ENCODE peak calls at places on chromosome 14, in five cellular contexts. One of them, this sample, is unnamed.

GRCh38 chr14:99004112-99004511 is 267.9 kb downstream of the BCL11B start:
- DNase-seq in coronary artery: no peak
- DNase-seq in HCT116: no peak
- DNase-seq in fibroblast of pulmonary artery: no peak
- DNase-seq in naive thymus-derived CD4-positive, alpha-beta T cell: no peak
- DNase-seq in this sample: no peak

GRCh38 chr14:51093371-51094281 is 1.3 kb downstream of the TRIM9 start:
- DNase-seq in coronary artery: no peak
- DNase-seq in HCT116: no peak
- DNase-seq in fibroblast of pulmonary artery: no peak
- DNase-seq in naive thymus-derived CD4-positive, alpha-beta T cell: peak
- DNase-seq in this sample: peak

GRCh38 chr14:68367444-68368014 is 425.3 kb downstream of the ZFP36L1 start:
- DNase-seq in coronary artery: no peak
- DNase-seq in HCT116: no peak
- DNase-seq in fibroblast of pulmonary artery: no peak
- DNase-seq in naive thymus-derived CD4-positive, alpha-beta T cell: no peak
- DNase-seq in this sample: no peak

GRCh38 chr14:20350860-20351259 is 7.4 kb downstream of the PARP2 start:
- DNase-seq in coronary artery: no peak
- DNase-seq in HCT116: no peak
- DNase-seq in fibroblast of pulmonary artery: peak
- DNase-seq in naive thymus-derived CD4-positive, alpha-beta T cell: no peak
- DNase-seq in this sample: no peak

GRCh38 chr14:31967669-31967975 is 109.5 kb upstream of the ARHGAP5 start:
- DNase-seq in coronary artery: no peak
- DNase-seq in HCT116: no peak
- DNase-seq in fibroblast of pulmonary artery: no peak
- DNase-seq in naive thymus-derived CD4-positive, alpha-beta T cell: no peak
- DNase-seq in this sample: no peak

GRCh38 chr14:95993768-95994592 is 45.2 kb upstream of the C14orf132 start:
- DNase-seq in coronary artery: no peak
- DNase-seq in HCT116: peak
- DNase-seq in fibroblast of pulmonary artery: peak
- DNase-seq in naive thymus-derived CD4-positive, alpha-beta T cell: peak
- DNase-seq in this sample: peak

GRCh38 chr14:104440297-104440956 is 139.1 kb upstream of the C14orf180 start:
- DNase-seq in coronary artery: no peak
- DNase-seq in HCT116: no peak
- DNase-seq in fibroblast of pulmonary artery: no peak
- DNase-seq in naive thymus-derived CD4-positive, alpha-beta T cell: no peak
- DNase-seq in this sample: no peak

GRCh38 chr14:36511981-36512584 is 7.9 kb downstream of the NKX2-1 start:
- DNase-seq in coronary artery: no peak
- DNase-seq in HCT116: no peak
- DNase-seq in fibroblast of pulmonary artery: no peak
- DNase-seq in naive thymus-derived CD4-positive, alpha-beta T cell: no peak
- DNase-seq in this sample: no peak

GRCh38 chr14:64919215-64919614 is 5.0 kb downstream of the CHURC1 start:
- DNase-seq in coronary artery: no peak
- DNase-seq in HCT116: no peak
- DNase-seq in fibroblast of pulmonary artery: no peak
- DNase-seq in naive thymus-derived CD4-positive, alpha-beta T cell: no peak
- DNase-seq in this sample: no peak

GRCh38 chr14:75982724-75983358 is 1.0 kb upstream of the TGFB3 start:
- DNase-seq in coronary artery: peak
- DNase-seq in HCT116: no peak
- DNase-seq in fibroblast of pulmonary artery: peak
- DNase-seq in naive thymus-derived CD4-positive, alpha-beta T cell: no peak
- DNase-seq in this sample: peak

GRCh38 chr14:97894552-97894951 is 1097.4 kb downstream of the VRK1 start:
- DNase-seq in coronary artery: no peak
- DNase-seq in HCT116: no peak
- DNase-seq in fibroblast of pulmonary artery: no peak
- DNase-seq in naive thymus-derived CD4-positive, alpha-beta T cell: no peak
- DNase-seq in this sample: no peak

GRCh38 chr14:24362241-24362960 is 5.6 kb upstream of the NFATC4 start:
- DNase-seq in coronary artery: peak
- DNase-seq in HCT116: no peak
- DNase-seq in fibroblast of pulmonary artery: no peak
- DNase-seq in naive thymus-derived CD4-positive, alpha-beta T cell: no peak
- DNase-seq in this sample: no peak

GRCh38 chr14:99809864-99810854 is 16.9 kb downstream of the EML1 start:
- DNase-seq in coronary artery: peak
- DNase-seq in HCT116: no peak
- DNase-seq in fibroblast of pulmonary artery: no peak
- DNase-seq in naive thymus-derived CD4-positive, alpha-beta T cell: no peak
- DNase-seq in this sample: no peak

GRCh38 chr14:99255621-99256482 is 16.1 kb downstream of the BCL11B start:
- DNase-seq in coronary artery: no peak
- DNase-seq in HCT116: no peak
- DNase-seq in fibroblast of pulmonary artery: no peak
- DNase-seq in naive thymus-derived CD4-positive, alpha-beta T cell: no peak
- DNase-seq in this sample: no peak

GRCh38 chr14:103538291-103539055 is 9.5 kb downstream of the TRMT61A start:
- DNase-seq in coronary artery: no peak
- DNase-seq in HCT116: no peak
- DNase-seq in fibroblast of pulmonary artery: no peak
- DNase-seq in naive thymus-derived CD4-positive, alpha-beta T cell: no peak
- DNase-seq in this sample: no peak

GRCh38 chr14:20429801-20430669 is 5.9 kb downstream of the KLHL33 start:
- DNase-seq in coronary artery: no peak
- DNase-seq in HCT116: no peak
- DNase-seq in fibroblast of pulmonary artery: no peak
- DNase-seq in naive thymus-derived CD4-positive, alpha-beta T cell: peak
- DNase-seq in this sample: no peak

GRCh38 chr14:85590784-85591183 is 60.8 kb downstream of the FLRT2 start:
- DNase-seq in coronary artery: no peak
- DNase-seq in HCT116: no peak
- DNase-seq in fibroblast of pulmonary artery: peak
- DNase-seq in naive thymus-derived CD4-positive, alpha-beta T cell: no peak
- DNase-seq in this sample: no peak

GRCh38 chr14:92652413-92653151 is 95.8 kb downstream of the LGMN start:
- DNase-seq in coronary artery: no peak
- DNase-seq in HCT116: no peak
- DNase-seq in fibroblast of pulmonary artery: no peak
- DNase-seq in naive thymus-derived CD4-positive, alpha-beta T cell: no peak
- DNase-seq in this sample: no peak

GRCh38 chr14:24556756-24557155 is 19.3 kb downstream of the CTSG start:
- DNase-seq in coronary artery: no peak
- DNase-seq in HCT116: no peak
- DNase-seq in fibroblast of pulmonary artery: peak
- DNase-seq in naive thymus-derived CD4-positive, alpha-beta T cell: no peak
- DNase-seq in this sample: peak

GRCh38 chr14:45065540-45065939 is 18.4 kb upstream of the PRPF39 start:
- DNase-seq in coronary artery: no peak
- DNase-seq in HCT116: no peak
- DNase-seq in fibroblast of pulmonary artery: no peak
- DNase-seq in naive thymus-derived CD4-positive, alpha-beta T cell: no peak
- DNase-seq in this sample: no peak
- H3K4me3 ChIP-seq in coronary artery: no peak
- H3K4me3 ChIP-seq in HCT116: no peak
- H3K4me3 ChIP-seq in fibroblast of pulmonary artery: no peak
- H3K4me3 ChIP-seq in naive thymus-derived CD4-positive, alpha-beta T cell: no peak
- H3K4me3 ChIP-seq in this sample: no peak

DNA sequence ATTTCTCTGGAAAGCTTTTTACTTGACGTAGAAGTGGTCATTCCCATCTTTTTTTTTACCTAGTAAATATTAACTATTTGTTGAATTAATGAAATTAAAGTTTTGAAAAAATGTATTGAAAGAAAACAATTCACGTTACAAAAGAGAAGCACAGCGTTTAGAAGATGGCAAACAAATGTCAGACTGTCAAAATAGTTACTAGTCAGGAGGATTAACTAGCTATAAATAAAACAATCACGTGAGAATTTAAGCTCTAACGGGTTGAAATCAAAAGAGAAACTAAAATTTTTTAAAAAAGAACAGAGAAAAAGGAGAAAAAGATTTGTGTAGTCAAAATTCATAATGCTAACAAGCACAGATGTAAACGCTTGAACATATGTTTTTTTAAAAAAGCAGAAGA is 26.4 kb downstream of the DDHD1 start:
- DNase-seq in coronary artery: no peak
- DNase-seq in HCT116: no peak
- DNase-seq in fibroblast of pulmonary artery: no peak
- DNase-seq in naive thymus-derived CD4-positive, alpha-beta T cell: no peak
- DNase-seq in this sample: no peak
- H3K4me3 ChIP-seq in coronary artery: no peak
- H3K4me3 ChIP-seq in HCT116: no peak
- H3K4me3 ChIP-seq in fibroblast of pulmonary artery: no peak
- H3K4me3 ChIP-seq in naive thymus-derived CD4-positive, alpha-beta T cell: peak
- H3K4me3 ChIP-seq in this sample: no peak

GRCh38 chr14:55348766-55349453 is 62.7 kb downstream of the ATG14 start:
- DNase-seq in coronary artery: no peak
- DNase-seq in HCT116: no peak
- DNase-seq in fibroblast of pulmonary artery: no peak
- DNase-seq in naive thymus-derived CD4-positive, alpha-beta T cell: no peak
- DNase-seq in this sample: no peak

GRCh38 chr14:55350461-55350860 is 61.2 kb downstream of the ATG14 start:
- DNase-seq in coronary artery: no peak
- DNase-seq in HCT116: no peak
- DNase-seq in fibroblast of pulmonary artery: peak
- DNase-seq in naive thymus-derived CD4-positive, alpha-beta T cell: no peak
- DNase-seq in this sample: no peak

GRCh38 chr14:55351111-55351510 is 60.5 kb downstream of the ATG14 start:
- DNase-seq in coronary artery: no peak
- DNase-seq in HCT116: no peak
- DNase-seq in fibroblast of pulmonary artery: no peak
- DNase-seq in naive thymus-derived CD4-positive, alpha-beta T cell: no peak
- DNase-seq in this sample: no peak

GRCh38 chr14:55347040-55347439 is 64.6 kb downstream of the ATG14 start:
- DNase-seq in coronary artery: no peak
- DNase-seq in HCT116: no peak
- DNase-seq in fibroblast of pulmonary artery: no peak
- DNase-seq in naive thymus-derived CD4-positive, alpha-beta T cell: no peak
- DNase-seq in this sample: no peak

GRCh38 chr14:55349565-55349964 is 62.1 kb downstream of the ATG14 start:
- DNase-seq in coronary artery: no peak
- DNase-seq in HCT116: no peak
- DNase-seq in fibroblast of pulmonary artery: no peak
- DNase-seq in naive thymus-derived CD4-positive, alpha-beta T cell: no peak
- DNase-seq in this sample: no peak
- H3K4me3 ChIP-seq in coronary artery: no peak
- H3K4me3 ChIP-seq in HCT116: no peak
- H3K4me3 ChIP-seq in fibroblast of pulmonary artery: no peak
- H3K4me3 ChIP-seq in naive thymus-derived CD4-positive, alpha-beta T cell: no peak
- H3K4me3 ChIP-seq in this sample: no peak

DNA sequence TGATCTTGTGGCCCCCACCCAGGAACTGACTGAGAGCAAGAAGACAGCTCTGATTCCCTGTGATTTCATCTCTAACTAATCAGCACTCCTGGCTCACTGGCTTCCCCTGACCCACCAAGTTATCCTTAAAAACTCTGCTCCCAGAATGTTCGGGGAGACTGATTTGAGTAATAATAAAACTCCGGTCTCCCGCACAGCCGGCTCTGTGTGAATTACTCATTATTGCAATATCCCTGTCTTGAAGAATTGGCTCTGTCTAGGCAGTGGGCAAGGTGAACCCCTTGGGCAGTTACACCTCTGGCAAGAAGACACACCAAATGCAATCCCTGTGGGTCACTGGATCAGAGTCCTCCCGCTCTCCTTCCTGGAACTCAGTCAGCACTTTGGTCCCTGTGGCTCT is 21.3 kb downstream of the SLC7A7 start:
- DNase-seq in coronary artery: no peak
- DNase-seq in HCT116: no peak
- DNase-seq in fibroblast of pulmonary artery: no peak
- DNase-seq in naive thymus-derived CD4-positive, alpha-beta T cell: no peak
- DNase-seq in this sample: no peak
- H3K4me3 ChIP-seq in coronary artery: no peak
- H3K4me3 ChIP-seq in HCT116: no peak
- H3K4me3 ChIP-seq in fibroblast of pulmonary artery: no peak
- H3K4me3 ChIP-seq in naive thymus-derived CD4-positive, alpha-beta T cell: no peak
- H3K4me3 ChIP-seq in this sample: no peak

DNA sequence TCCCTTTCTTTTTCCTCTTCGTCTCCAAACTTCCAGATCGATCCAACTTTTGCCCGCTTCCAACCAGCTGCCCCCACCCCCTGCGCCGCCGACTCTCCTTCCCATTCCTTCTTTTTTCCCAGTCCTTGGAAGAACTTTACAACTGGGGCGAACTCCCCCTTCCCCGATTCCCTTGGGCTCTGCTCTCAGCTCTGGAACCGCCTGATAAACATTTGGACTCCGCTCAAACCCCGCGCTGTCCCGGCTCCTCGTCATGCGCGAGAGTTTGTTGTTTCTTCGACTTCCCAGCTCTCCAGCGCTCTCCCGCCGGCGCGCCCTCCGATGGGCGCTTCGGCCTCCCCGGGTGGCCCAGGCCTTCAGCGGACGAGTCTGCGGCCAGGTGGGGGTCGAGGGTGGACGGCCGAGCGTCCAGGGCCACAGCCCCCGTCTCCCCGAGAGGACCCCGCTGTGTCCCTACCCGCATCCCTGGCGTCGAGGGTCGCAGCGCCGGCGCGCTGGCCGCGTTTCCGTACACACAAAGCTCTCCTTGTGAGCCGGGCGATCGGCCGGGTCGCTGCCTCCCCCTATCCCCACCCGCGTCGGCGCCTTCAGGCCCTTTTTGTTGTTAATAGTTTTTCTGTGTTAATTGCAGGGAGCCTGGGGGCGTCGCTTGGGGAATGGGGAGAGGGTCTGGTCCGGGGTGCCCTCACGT is 819 bp downstream of the MMP14 start:
- DNase-seq in coronary artery: peak
- DNase-seq in HCT116: no peak
- DNase-seq in fibroblast of pulmonary artery: peak
- DNase-seq in naive thymus-derived CD4-positive, alpha-beta T cell: peak
- DNase-seq in this sample: peak
- H3K4me3 ChIP-seq in coronary artery: peak
- H3K4me3 ChIP-seq in HCT116: peak
- H3K4me3 ChIP-seq in fibroblast of pulmonary artery: peak
- H3K4me3 ChIP-seq in naive thymus-derived CD4-positive, alpha-beta T cell: peak
- H3K4me3 ChIP-seq in this sample: peak

GRCh38 chr14:101963611-101964296 is 619 bp upstream of the DYNC1H1 start:
- DNase-seq in coronary artery: no peak
- DNase-seq in HCT116: no peak
- DNase-seq in fibroblast of pulmonary artery: no peak
- DNase-seq in naive thymus-derived CD4-positive, alpha-beta T cell: no peak
- DNase-seq in this sample: no peak
- H3K4me3 ChIP-seq in coronary artery: peak
- H3K4me3 ChIP-seq in HCT116: peak
- H3K4me3 ChIP-seq in fibroblast of pulmonary artery: no peak
- H3K4me3 ChIP-seq in naive thymus-derived CD4-positive, alpha-beta T cell: no peak
- H3K4me3 ChIP-seq in this sample: peak

GRCh38 chr14:90381011-90381790 is 15.6 kb upstream of the CALM1 start:
- DNase-seq in coronary artery: peak
- DNase-seq in HCT116: no peak
- DNase-seq in fibroblast of pulmonary artery: peak
- DNase-seq in naive thymus-derived CD4-positive, alpha-beta T cell: peak
- DNase-seq in this sample: no peak
- H3K4me3 ChIP-seq in coronary artery: peak
- H3K4me3 ChIP-seq in HCT116: no peak
- H3K4me3 ChIP-seq in fibroblast of pulmonary artery: no peak
- H3K4me3 ChIP-seq in naive thymus-derived CD4-positive, alpha-beta T cell: no peak
- H3K4me3 ChIP-seq in this sample: no peak

GRCh38 chr14:60642270-60642789 is 6.9 kb downstream of the SIX1 start:
- DNase-seq in coronary artery: no peak
- DNase-seq in HCT116: no peak
- DNase-seq in fibroblast of pulmonary artery: no peak
- DNase-seq in naive thymus-derived CD4-positive, alpha-beta T cell: no peak
- DNase-seq in this sample: no peak
- H3K4me3 ChIP-seq in coronary artery: peak
- H3K4me3 ChIP-seq in HCT116: no peak
- H3K4me3 ChIP-seq in fibroblast of pulmonary artery: no peak
- H3K4me3 ChIP-seq in naive thymus-derived CD4-positive, alpha-beta T cell: no peak
- H3K4me3 ChIP-seq in this sample: peak

GRCh38 chr14:89801128-89801527 is 153.4 kb downstream of the EFCAB11 start:
- DNase-seq in coronary artery: no peak
- DNase-seq in HCT116: no peak
- DNase-seq in fibroblast of pulmonary artery: no peak
- DNase-seq in naive thymus-derived CD4-positive, alpha-beta T cell: no peak
- DNase-seq in this sample: no peak
- H3K4me3 ChIP-seq in coronary artery: no peak
- H3K4me3 ChIP-seq in HCT116: no peak
- H3K4me3 ChIP-seq in fibroblast of pulmonary artery: no peak
- H3K4me3 ChIP-seq in naive thymus-derived CD4-positive, alpha-beta T cell: no peak
- H3K4me3 ChIP-seq in this sample: no peak